ENCODE peak calls at places on chromosomes 13 and 19, in six cellular contexts. B is H1; O is K562; U is effector memory CD4-positive, alpha-beta T cell; E is transverse colon; Q is CD8-positive, alpha-beta memory T cell. P is an unnamed sample.

GRCh38 chr13:40145139-40145538 is 489.7 kb downstream of the COG6 start:
- DNase-seq in B (no peak), O (no peak), E (no peak), U (no peak), Q (no peak), P (no peak)

GRCh38 chr19:43652546-43652874 is 12.9 kb upstream of the CADM4 start:
- DNase-seq in B (no peak), Q (no peak), U (no peak), O (no peak), E (no peak), P (no peak)

GRCh38 chr13:45215392-45216077 is 14.7 kb upstream of the KCTD4 start:
- DNase-seq in E (no peak), U (no peak), O (no peak), B (no peak), Q (no peak), P (no peak)

GRCh38 chr19:5091576-5092215 is 122.8 kb downstream of the KDM4B start:
- DNase-seq in Q (no peak), O (peak; percentile 72), B (no peak), U (no peak), E (no peak), P (peak; percentile 70)

GRCh38 chr19:30047355-30047895 is 105.4 kb downstream of the URI1 start:
- DNase-seq in B (no peak), O (no peak), U (no peak), E (peak; percentile 22), Q (no peak), P (no peak)

GRCh38 chr19:16659464-16659831 is 496 bp downstream of the SMIM7 start:
- DNase-seq in O (no peak), E (no peak), U (no peak), Q (no peak), B (no peak), P (no peak)

GRCh38 chr13:61045197-61045596 is 370.5 kb downstream of the PCDH20 start:
- DNase-seq in B (no peak), E (no peak), U (no peak), Q (no peak), O (no peak), P (no peak)

GRCh38 chr19:17138937-17139598 is 63.5 kb downstream of the MYO9B start:
- DNase-seq in B (no peak), O (no peak), Q (no peak), U (no peak), E (no peak), P (peak; percentile 79)

GRCh38 chr13:23621316-23621645 is 51.1 kb downstream of the TNFRSF19 start:
- DNase-seq in E (no peak), U (no peak), O (no peak), B (no peak), Q (no peak), P (no peak)

GRCh38 chr19:7863157-7863970 is 10.8 kb downstream of the PRR36 start:
- DNase-seq in B (peak; percentile 82), U (no peak), E (no peak), O (no peak), Q (no peak), P (peak; percentile 63)

GRCh38 chr13:57673197-57673596 is 41.7 kb downstream of the PCDH17 start:
- DNase-seq in O (no peak), Q (no peak), E (no peak), B (no peak), U (no peak), P (no peak)

GRCh38 chr19:42422576-42423461 is 4.4 kb downstream of the LIPE start:
- DNase-seq in U (peak; percentile 35), Q (peak; percentile 55), O (no peak), E (peak; percentile 47), B (no peak), P (no peak)

GRCh38 chr13:83365723-83366122 is 516.6 kb downstream of the SLITRK1 start:
- DNase-seq in O (no peak), E (no peak), Q (no peak), B (no peak), U (no peak), P (no peak)

GRCh38 chr19:2869618-2870017 is 2.5 kb downstream of the ZNF556 start:
- DNase-seq in U (no peak), O (no peak), E (no peak), Q (no peak), B (no peak), P (no peak)

GRCh38 chr13:39408512-39408911 is 194.5 kb downstream of the LHFPL6 start:
- DNase-seq in Q (no peak), E (no peak), U (no peak), B (no peak), O (no peak), P (no peak)

GRCh38 chr19:374183-374885 is 29.7 kb upstream of the MIER2 start:
- DNase-seq in E (no peak), Q (no peak), U (no peak), B (no peak), O (no peak), P (no peak)

GRCh38 chr19:10209305-10209704 is 14.6 kb upstream of the DNMT1 start:
- DNase-seq in U (no peak), E (no peak), O (no peak), Q (no peak), B (no peak), P (no peak)

GRCh38 chr19:34662919-34663318 is 14.0 kb downstream of the SCGB2B2 start:
- DNase-seq in Q (peak; percentile 30), E (no peak), B (no peak), U (no peak), O (peak; percentile 37), P (no peak)

GRCh38 chr13:93690139-93690538 is 463.5 kb downstream of the GPC6 start:
- DNase-seq in Q (no peak), E (no peak), B (no peak), O (no peak), U (no peak), P (no peak)

GRCh38 chr19:41009700-41010235 is 18.7 kb downstream of the CYP2B6 start:
- DNase-seq in U (no peak), B (no peak), E (no peak), O (no peak), Q (no peak), P (no peak)

GRCh38 chr19:46288896-46289588 is 7.8 kb upstream of the HIF3A start:
- DNase-seq in U (no peak), O (no peak), B (no peak), Q (no peak), E (no peak), P (no peak)

GRCh38 chr19:49061445-49061844 is 3.2 kb downstream of the NTF4 start:
- DNase-seq in Q (no peak), U (no peak), O (no peak), E (no peak), B (no peak), P (no peak)

GRCh38 chr19:16325671-16326400 is 1.2 kb downstream of the KLF2 start:
- DNase-seq in O (no peak), E (peak; percentile 46), Q (peak; percentile 69), B (peak; percentile 87), U (peak; percentile 43), P (peak; percentile 61)

GRCh38 chr19:15101479-15102082 is 5.6 kb upstream of the SYDE1 start:
- DNase-seq in O (peak; percentile 42), B (peak; percentile 87), Q (peak; percentile 18), E (peak; percentile 52), U (no peak), P (no peak)

GRCh38 chr13:97298816-97299215 is 76.7 kb downstream of the MBNL2 start:
- DNase-seq in U (no peak), E (no peak), O (no peak), B (no peak), Q (no peak), P (no peak)

GRCh38 chr13:72523049-72523448 is 204.4 kb downstream of the MZT1 start:
- DNase-seq in Q (no peak), E (no peak), O (no peak), U (no peak), B (no peak), P (no peak)

GRCh38 chr19:16070366-16070990 is 5.8 kb upstream of the TPM4 start:
- DNase-seq in Q (peak; percentile 82), U (peak; percentile 82), B (no peak), O (peak; percentile 70), E (peak; percentile 96), P (peak; percentile 65)

GRCh38 chr19:6288737-6289136 is 9.0 kb upstream of the MLLT1 start:
- DNase-seq in E (no peak), B (no peak), Q (no peak), O (no peak), U (no peak), P (no peak)
- H3K9me3 ChIP-seq in E (peaks cover 58% of the 10 kb centered on the region), B (peaks cover 59% of the 10 kb centered on the region), Q (peaks cover 18% of the 10 kb centered on the region), O (peaks cover 20% of the 10 kb centered on the region), U (peaks cover 51% of the 10 kb centered on the region), P (peaks cover 22% of the 10 kb centered on the region)

GRCh38 chr13:99042851-99043250 is 65.0 kb upstream of the DOCK9 start:
- DNase-seq in E (no peak), B (no peak), Q (no peak), O (no peak), U (no peak), P (no peak)
- H3K27ac ChIP-seq in E (no peak overlapping the region), B (no peak overlapping the region), Q (no peak overlapping the region), O (no peak overlapping the region), U (peak overlapping the region; percentile 56), P (no peak overlapping the region)

GRCh38 chr19:56403764-56404704 is at the start of gene ZNF583:
- DNase-seq in U (peak; percentile 74), B (peak; percentile 93), E (peak; percentile 95), Q (peak; percentile 87), O (peak; percentile 96), P (peak; percentile 98)
- H3K9me3 ChIP-seq in U (peaks cover 14% of the 10 kb centered on the region), B (peaks cover 7% of the 10 kb centered on the region), E (peaks cover 54% of the 10 kb centered on the region), Q (peaks cover 23% of the 10 kb centered on the region), O (peaks cover 9% of the 10 kb centered on the region), P (no peaks in the 10 kb centered on the region)

DNA sequence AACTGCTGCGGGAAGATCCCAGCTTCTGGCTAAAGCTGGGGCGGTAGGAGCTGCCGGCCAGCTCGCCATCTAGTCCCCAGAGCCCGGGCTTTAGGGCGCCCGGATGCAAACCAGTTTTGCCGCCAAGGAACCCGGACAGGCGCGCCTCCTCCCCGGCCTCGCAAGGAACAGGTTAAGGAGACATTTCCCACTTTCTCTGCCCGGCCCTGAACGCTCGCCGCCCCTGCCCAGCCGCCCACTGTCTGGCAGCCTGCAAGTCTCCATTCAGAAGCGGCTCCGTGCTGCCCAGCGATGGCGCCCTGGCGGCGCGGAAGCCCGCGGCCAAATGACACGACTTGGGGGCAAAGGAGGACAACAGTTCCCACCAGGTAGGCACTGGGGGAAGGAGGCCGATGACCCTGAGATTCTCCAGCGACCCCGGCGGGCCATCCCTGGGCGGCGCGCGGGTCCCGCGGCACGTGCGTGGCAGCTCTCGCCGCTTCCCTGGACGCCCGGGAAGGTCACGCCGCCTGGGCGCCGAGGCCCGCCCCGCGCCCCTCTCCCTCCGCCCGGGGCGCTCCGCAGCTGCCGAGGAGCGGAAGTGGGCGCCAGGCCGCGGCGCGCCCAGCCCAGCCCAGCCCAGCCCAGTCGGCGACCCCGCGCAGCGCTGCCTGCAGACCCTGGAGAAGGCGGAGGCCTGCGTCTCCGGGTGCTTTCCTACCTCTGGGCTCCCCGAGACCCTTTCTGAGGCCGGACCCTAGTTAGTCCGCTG is 42.2 kb upstream of the HNRNPA1L2 start:
- DNase-seq in B (peak; percentile 75), E (peak; percentile 24), Q (no peak), U (no peak), O (no peak), P (peak; percentile 78)
- H3K27ac ChIP-seq in B (no peak overlapping the region), E (peak overlapping the region; percentile 62), Q (no peak overlapping the region), U (no peak overlapping the region), O (no peak overlapping the region), P (no peak overlapping the region)

P was measured in right cardiac atrium.